ENCODE peak calls at places on chromosomes 12 and 14, in four cellular contexts. One of them, this sample, is unnamed.

GRCh38 chr12:129486931-129487330 is 416.9 kb downstream of the TMEM132D start:
- DNase-seq in bronchial epithelial cell: no peak
- DNase-seq in CD8-positive, alpha-beta T cell: no peak
- DNase-seq in astrocyte: no peak
- DNase-seq in this sample: no peak

GRCh38 chr14:93748208-93749080 is 39.8 kb downstream of the PRIMA1 start:
- DNase-seq in CD8-positive, alpha-beta T cell: no peak
- DNase-seq in astrocyte: no peak
- DNase-seq in bronchial epithelial cell: no peak
- DNase-seq in this sample: no peak

GRCh38 chr14:104993808-104994591 is 8.4 kb downstream of the CLBA1 start:
- DNase-seq in bronchial epithelial cell: no peak
- DNase-seq in astrocyte: no peak
- DNase-seq in CD8-positive, alpha-beta T cell: no peak
- DNase-seq in this sample: no peak

GRCh38 chr14:32372154-32372553 is 43.1 kb downstream of the AKAP6 start:
- DNase-seq in bronchial epithelial cell: peak
- DNase-seq in astrocyte: peak
- DNase-seq in CD8-positive, alpha-beta T cell: no peak
- DNase-seq in this sample: no peak

GRCh38 chr12:127257366-127257935 is 1009.5 kb upstream of the TMEM132C start:
- DNase-seq in bronchial epithelial cell: peak
- DNase-seq in CD8-positive, alpha-beta T cell: no peak
- DNase-seq in astrocyte: peak
- DNase-seq in this sample: no peak

GRCh38 chr12:52280319-52280795 is 5.9 kb downstream of the KRT86 start:
- DNase-seq in astrocyte: peak
- DNase-seq in bronchial epithelial cell: peak
- DNase-seq in CD8-positive, alpha-beta T cell: no peak
- DNase-seq in this sample: peak

GRCh38 chr12:76764856-76765255 is 941 bp downstream of the ZDHHC17 start:
- DNase-seq in CD8-positive, alpha-beta T cell: no peak
- DNase-seq in astrocyte: no peak
- DNase-seq in bronchial epithelial cell: peak
- DNase-seq in this sample: no peak

GRCh38 chr12:53999596-54000104 is 311 bp upstream of the HOXC9 start:
- DNase-seq in astrocyte: no peak
- DNase-seq in bronchial epithelial cell: no peak
- DNase-seq in CD8-positive, alpha-beta T cell: no peak
- DNase-seq in this sample: no peak

GRCh38 chr12:112908548-112908947 is 1.8 kb downstream of the OAS1 start:
- DNase-seq in astrocyte: no peak
- DNase-seq in bronchial epithelial cell: no peak
- DNase-seq in CD8-positive, alpha-beta T cell: no peak
- DNase-seq in this sample: no peak

GRCh38 chr12:12916135-12916956 is 25.0 kb downstream of the GPRC5A start:
- DNase-seq in CD8-positive, alpha-beta T cell: peak
- DNase-seq in bronchial epithelial cell: peak
- DNase-seq in astrocyte: peak
- DNase-seq in this sample: peak

GRCh38 chr14:101222362-101223090 is 319.0 kb upstream of the RTL1 start:
- DNase-seq in bronchial epithelial cell: no peak
- DNase-seq in CD8-positive, alpha-beta T cell: no peak
- DNase-seq in astrocyte: no peak
- DNase-seq in this sample: no peak

GRCh38 chr12:131831021-131831571 is 2.9 kb downstream of the MMP17 start:
- DNase-seq in CD8-positive, alpha-beta T cell: no peak
- DNase-seq in bronchial epithelial cell: no peak
- DNase-seq in astrocyte: no peak
- DNase-seq in this sample: peak

GRCh38 chr14:74501135-74501614 is 7.6 kb downstream of the ISCA2 start:
- DNase-seq in bronchial epithelial cell: peak
- DNase-seq in CD8-positive, alpha-beta T cell: no peak
- DNase-seq in astrocyte: peak
- DNase-seq in this sample: peak

GRCh38 chr14:38721822-38722431 is 381.1 kb downstream of the SEC23A start:
- DNase-seq in CD8-positive, alpha-beta T cell: no peak
- DNase-seq in bronchial epithelial cell: peak
- DNase-seq in astrocyte: peak
- DNase-seq in this sample: peak

GRCh38 chr12:10372534-10372931 is 17.3 kb downstream of the KLRK1 start:
- DNase-seq in bronchial epithelial cell: no peak
- DNase-seq in astrocyte: no peak
- DNase-seq in CD8-positive, alpha-beta T cell: no peak
- DNase-seq in this sample: no peak

GRCh38 chr12:104415308-104415980 is 41.3 kb upstream of the CHST11 start:
- DNase-seq in astrocyte: no peak
- DNase-seq in bronchial epithelial cell: no peak
- DNase-seq in CD8-positive, alpha-beta T cell: no peak
- DNase-seq in this sample: no peak

GRCh38 chr14:70709726-70710382 is 68.1 kb downstream of the TTC9 start:
- DNase-seq in CD8-positive, alpha-beta T cell: no peak
- DNase-seq in bronchial epithelial cell: peak
- DNase-seq in astrocyte: no peak
- DNase-seq in this sample: no peak

GRCh38 chr14:64646103-64646502 is 58.1 kb upstream of the PLEKHG3 start:
- DNase-seq in bronchial epithelial cell: no peak
- DNase-seq in CD8-positive, alpha-beta T cell: no peak
- DNase-seq in astrocyte: no peak
- DNase-seq in this sample: no peak

GRCh38 chr14:69036757-69037506 is 57.8 kb upstream of the ACTN1 start:
- DNase-seq in CD8-positive, alpha-beta T cell: no peak
- DNase-seq in astrocyte: peak
- DNase-seq in bronchial epithelial cell: no peak
- DNase-seq in this sample: no peak

GRCh38 chr14:20494935-20495766 is 10.2 kb upstream of the RNASE10 start:
- DNase-seq in bronchial epithelial cell: peak
- DNase-seq in CD8-positive, alpha-beta T cell: no peak
- DNase-seq in astrocyte: no peak
- DNase-seq in this sample: peak

DNA sequence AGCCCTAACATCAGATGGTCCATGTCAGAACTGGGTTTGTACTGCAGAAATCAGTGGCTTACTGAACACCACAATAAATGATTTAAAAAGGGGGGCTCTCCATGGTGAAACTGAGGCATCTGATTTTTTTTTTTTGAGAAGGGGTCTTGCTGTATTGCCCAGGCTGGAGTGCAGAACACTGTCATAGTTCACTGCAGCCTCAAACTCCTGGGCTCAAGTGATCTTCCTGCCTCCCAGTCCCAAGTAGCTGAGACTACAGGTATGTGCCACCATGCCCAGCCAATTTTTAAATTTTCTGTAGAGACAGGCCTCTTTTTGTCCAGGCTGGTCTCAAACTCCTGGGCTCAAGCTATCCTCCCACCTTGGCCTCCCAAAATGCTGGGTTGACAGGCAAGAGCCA is 57.4 kb downstream of the RFLNA start:
- DNase-seq in astrocyte: no peak
- DNase-seq in bronchial epithelial cell: no peak
- DNase-seq in CD8-positive, alpha-beta T cell: no peak
- DNase-seq in this sample: no peak
- TF ChIP-seq CTCF in astrocyte: no peak
- TF ChIP-seq CTCF in bronchial epithelial cell: no peak
- TF ChIP-seq CTCF in CD8-positive, alpha-beta T cell: no peak
- TF ChIP-seq CTCF in this sample: no peak

GRCh38 chr12:110908377-110909136 is 11.8 kb downstream of the MYL2 start:
- DNase-seq in bronchial epithelial cell: peak
- DNase-seq in CD8-positive, alpha-beta T cell: no peak
- DNase-seq in astrocyte: no peak
- DNase-seq in this sample: no peak
- H3K4me3 ChIP-seq in bronchial epithelial cell: no peak
- H3K4me3 ChIP-seq in CD8-positive, alpha-beta T cell: no peak
- H3K4me3 ChIP-seq in astrocyte: no peak
- H3K4me3 ChIP-seq in this sample: no peak

DNA sequence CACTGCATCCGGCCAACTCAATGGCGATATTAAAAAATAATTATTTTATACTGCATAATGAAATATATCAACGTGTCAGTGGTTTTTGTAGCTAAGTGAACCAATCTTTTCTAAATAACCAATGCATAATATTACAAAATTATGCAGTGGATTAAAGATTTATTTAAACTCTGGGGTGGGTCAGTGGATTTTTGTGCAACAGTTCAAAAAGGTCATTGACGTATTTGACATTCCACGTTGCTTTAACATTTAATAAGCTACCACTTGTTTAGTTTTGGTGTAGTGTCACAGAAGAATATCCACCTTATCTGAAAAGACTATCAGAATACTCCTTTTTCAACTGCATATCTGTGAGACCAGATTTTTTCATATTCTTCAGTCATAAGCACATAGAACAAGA is 2.6 kb downstream of the ZC3H14 start:
- DNase-seq in astrocyte: no peak
- DNase-seq in CD8-positive, alpha-beta T cell: no peak
- DNase-seq in bronchial epithelial cell: no peak
- DNase-seq in this sample: no peak
- TF ChIP-seq CTCF in astrocyte: no peak
- TF ChIP-seq CTCF in CD8-positive, alpha-beta T cell: no peak
- TF ChIP-seq CTCF in bronchial epithelial cell: no peak
- TF ChIP-seq CTCF in this sample: no peak

GRCh38 chr12:102917026-102917787 is at the start of gene PAH:
- DNase-seq in astrocyte: no peak
- DNase-seq in bronchial epithelial cell: no peak
- DNase-seq in CD8-positive, alpha-beta T cell: peak
- DNase-seq in this sample: no peak
- H3K4me3 ChIP-seq in astrocyte: no peak
- H3K4me3 ChIP-seq in bronchial epithelial cell: peak
- H3K4me3 ChIP-seq in CD8-positive, alpha-beta T cell: peak
- H3K4me3 ChIP-seq in this sample: no peak

GRCh38 chr14:55131782-55132181 is 2.7 kb downstream of the LGALS3 start:
- DNase-seq in bronchial epithelial cell: no peak
- DNase-seq in astrocyte: no peak
- DNase-seq in CD8-positive, alpha-beta T cell: no peak
- DNase-seq in this sample: no peak
- TF ChIP-seq CTCF in bronchial epithelial cell: no peak
- TF ChIP-seq CTCF in astrocyte: no peak
- TF ChIP-seq CTCF in CD8-positive, alpha-beta T cell: no peak
- TF ChIP-seq CTCF in this sample: no peak

GRCh38 chr12:123896786-123897185 is 75.8 kb downstream of the CCDC92 start:
- DNase-seq in bronchial epithelial cell: no peak
- DNase-seq in astrocyte: no peak
- DNase-seq in CD8-positive, alpha-beta T cell: no peak
- DNase-seq in this sample: no peak

GRCh38 chr12:123893276-123893675 is 79.4 kb downstream of the CCDC92 start:
- DNase-seq in astrocyte: no peak
- DNase-seq in CD8-positive, alpha-beta T cell: no peak
- DNase-seq in bronchial epithelial cell: no peak
- DNase-seq in this sample: no peak

GRCh38 chr12:123892853-123893252 is 79.8 kb downstream of the CCDC92 start:
- DNase-seq in CD8-positive, alpha-beta T cell: no peak
- DNase-seq in bronchial epithelial cell: no peak
- DNase-seq in astrocyte: no peak
- DNase-seq in this sample: no peak

GRCh38 chr12:123895477-123895876 is 77.2 kb downstream of the CCDC92 start:
- DNase-seq in bronchial epithelial cell: no peak
- DNase-seq in CD8-positive, alpha-beta T cell: no peak
- DNase-seq in astrocyte: no peak
- DNase-seq in this sample: no peak

GRCh38 chr12:123894823-123895338 is 77.8 kb downstream of the CCDC92 start:
- DNase-seq in bronchial epithelial cell: peak
- DNase-seq in astrocyte: no peak
- DNase-seq in CD8-positive, alpha-beta T cell: no peak
- DNase-seq in this sample: no peak
- H3K4me3 ChIP-seq in bronchial epithelial cell: no peak
- H3K4me3 ChIP-seq in astrocyte: no peak
- H3K4me3 ChIP-seq in CD8-positive, alpha-beta T cell: no peak
- H3K4me3 ChIP-seq in this sample: no peak

GRCh38 chr12:46124848-46125619 is 134.7 kb upstream of the SCAF11 start:
- DNase-seq in astrocyte: peak
- DNase-seq in bronchial epithelial cell: peak
- DNase-seq in CD8-positive, alpha-beta T cell: peak
- DNase-seq in this sample: peak
- TF ChIP-seq CTCF in astrocyte: peak
- TF ChIP-seq CTCF in bronchial epithelial cell: peak
- TF ChIP-seq CTCF in CD8-positive, alpha-beta T cell: peak
- TF ChIP-seq CTCF in this sample: peak

GRCh38 chr12:57454566-57455373 is at the start of gene INHBE:
- DNase-seq in bronchial epithelial cell: no peak
- DNase-seq in astrocyte: peak
- DNase-seq in CD8-positive, alpha-beta T cell: no peak
- DNase-seq in this sample: no peak
- H3K4me3 ChIP-seq in bronchial epithelial cell: no peak
- H3K4me3 ChIP-seq in astrocyte: no peak
- H3K4me3 ChIP-seq in CD8-positive, alpha-beta T cell: no peak
- H3K4me3 ChIP-seq in this sample: no peak

This sample was measured in PC-9.